ENCODE peak calls at places on chromosomes 12 and 14, in four cellular contexts. K is right cardiac atrium, Y is adrenal gland, L is mammary epithelial cell. P is an unnamed sample.

GRCh38 chr12:124240493-124240892 is 54.4 kb upstream of the RFLNA start:
- DNase-seq in L (peak; percentile 15), K (no peak), Y (no peak), P (peak; percentile 9)

GRCh38 chr14:98622208-98623051 is 649.6 kb downstream of the BCL11B start:
- DNase-seq in K (no peak), Y (no peak), L (peak; percentile 18), P (peak; percentile 12)

GRCh38 chr14:77882098-77882497 is 82.2 kb downstream of the ADCK1 start:
- DNase-seq in K (peak; percentile 82), Y (peak; percentile 92), L (peak; percentile 18), P (no peak)

GRCh38 chr12:39102474-39103209 is 197.3 kb upstream of the CPNE8 start:
- DNase-seq in L (peak; percentile 88), K (no peak), Y (no peak), P (no peak)

GRCh38 chr12:92899388-92900001 is 29.6 kb downstream of the EEA1 start:
- DNase-seq in Y (peak; percentile 97), L (peak; percentile 95), K (peak; percentile 89), P (peak; percentile 95)

GRCh38 chr12:116597886-116598285 is 38.7 kb downstream of the MAP1LC3B2 start:
- DNase-seq in K (no peak), L (no peak), Y (no peak), P (no peak)

GRCh38 chr12:8630131-8630530 is 17.5 kb upstream of the AICDA start:
- DNase-seq in L (no peak), K (no peak), Y (no peak), P (no peak)

GRCh38 chr12:120654656-120655055 is 14.2 kb downstream of the CABP1 start:
- DNase-seq in Y (no peak), L (no peak), K (peak; percentile 84), P (no peak)

GRCh38 chr12:19248929-19249602 is 119.5 kb downstream of the PLEKHA5 start:
- DNase-seq in L (peak; percentile 56), K (no peak), Y (no peak), P (no peak)

GRCh38 chr12:115873416-115874082 is 403.9 kb downstream of the MED13L start:
- DNase-seq in L (no peak), K (no peak), Y (no peak), P (no peak)

GRCh38 chr14:77181603-77182437 is at the start of gene TMEM63C:
- DNase-seq in Y (peak; percentile 89), K (no peak), L (peak; percentile 83), P (peak; percentile 28)

GRCh38 chr12:110449799-110450497 is at the start of gene ARPC3:
- DNase-seq in K (peak; percentile 98), L (peak; percentile 93), Y (peak; percentile 97), P (peak; percentile 95)

GRCh38 chr14:55129086-55129427 is at the start of gene LGALS3:
- DNase-seq in K (peak; percentile 95), Y (peak; percentile 66), L (peak; percentile 70), P (peak; percentile 72)

GRCh38 chr12:101941306-101942000 is 64.1 kb downstream of the DRAM1 start:
- DNase-seq in K (no peak), L (no peak), Y (no peak), P (no peak)

GRCh38 chr12:96403870-96404269 is 3.6 kb upstream of the CDK17 start:
- DNase-seq in K (no peak), Y (no peak), L (no peak), P (no peak)

GRCh38 chr12:47787596-47788319 is 14.7 kb downstream of the SLC48A1 start:
- DNase-seq in Y (no peak), K (peak; percentile 52), L (no peak), P (no peak)

GRCh38 chr12:122467983-122468382 is 32.7 kb downstream of the ZCCHC8 start:
- DNase-seq in L (peak; percentile 99), K (no peak), Y (peak; percentile 27), P (no peak)

GRCh38 chr12:119990382-119990874 is 1.4 kb downstream of the BICDL1 start:
- DNase-seq in Y (no peak), K (no peak), L (no peak), P (no peak)

GRCh38 chr12:41701943-41702601 is 442.6 kb downstream of the GXYLT1 start:
- DNase-seq in Y (no peak), K (no peak), L (no peak), P (no peak)

GRCh38 chr14:99389171-99389826 is 91.4 kb downstream of the SETD3 start:
- DNase-seq in Y (no peak), L (peak; percentile 21), K (peak; percentile 73), P (peak; percentile 31)

GRCh38 chr14:40889126-40889525 is 717.5 kb upstream of the LRFN5 start:
- DNase-seq in K (no peak), Y (no peak), L (no peak), P (no peak)

GRCh38 chr14:33534636-33535035 is 416.2 kb downstream of the EGLN3 start:
- DNase-seq in L (peak; percentile 23), Y (no peak), K (no peak), P (no peak)

GRCh38 chr14:66087231-66087630 is 398.9 kb upstream of the CCDC196 start:
- DNase-seq in L (no peak), Y (no peak), K (no peak), P (peak; percentile 61)

GRCh38 chr12:21301-22189 is 45.0 kb upstream of the IQSEC3 start:
- DNase-seq in K (no peak), L (no peak), Y (peak; percentile 52), P (no peak)

GRCh38 chr12:2794261-2794735 is 472 bp upstream of the FKBP4 start:
- DNase-seq in K (peak; percentile 68), Y (no peak), L (peak; percentile 51), P (no peak)

GRCh38 chr14:32507029-32507984 is 178.2 kb downstream of the AKAP6 start:
- DNase-seq in L (peak; percentile 93), Y (no peak), K (no peak), P (peak; percentile 9)

GRCh38 chr14:73796881-73797539 is 54.6 kb upstream of the PTGR2 start:
- DNase-seq in L (no peak), Y (no peak), K (no peak), P (no peak)

GRCh38 chr12:28709996-28710685 is 438.9 kb upstream of the FAR2 start:
- DNase-seq in K (no peak), Y (no peak), L (no peak), P (no peak)

GRCh38 chr12:128047266-128048060 is 219.5 kb upstream of the TMEM132C start:
- DNase-seq in Y (no peak), L (no peak), K (no peak), P (no peak)

GRCh38 chr12:125518074-125518473 is 452.8 kb downstream of the AACS start:
- DNase-seq in Y (no peak), K (no peak), L (no peak), P (peak; percentile 39)

GRCh38 chr14:102356280-102356679 is 6.4 kb downstream of the CINP start:
- DNase-seq in L (no peak), Y (no peak), K (no peak), P (no peak)

DNA sequence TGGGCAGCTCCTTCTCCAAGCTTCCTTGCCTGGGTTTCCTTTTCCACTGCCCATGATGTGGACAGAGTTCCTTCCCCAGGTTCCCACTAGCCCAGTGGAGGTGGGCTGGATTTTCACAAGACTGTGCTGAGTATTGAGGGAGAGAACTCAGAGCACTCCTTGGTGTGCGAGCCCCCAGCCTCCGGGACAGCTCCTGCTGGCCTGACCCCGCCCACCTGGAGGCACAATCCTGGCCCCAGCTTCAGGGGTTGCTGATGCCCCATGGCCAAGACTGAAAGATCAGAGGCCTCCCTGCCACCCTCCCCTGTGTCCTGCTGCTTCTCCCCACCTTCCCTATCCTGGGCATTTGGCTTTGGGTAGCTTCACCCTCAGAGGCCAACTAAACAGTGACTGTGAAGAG is 7.7 kb downstream of the KCNH3 start:
- DNase-seq in L (no peak), Y (no peak), K (no peak), P (no peak)
- H3K27me3 ChIP-seq in L (no peaks in the 10 kb centered on the region), Y (peaks cover 4% of the 10 kb centered on the region), K (no peaks in the 10 kb centered on the region), P (no peaks in the 10 kb centered on the region)

GRCh38 chr14:101046071-101046470 is 142.5 kb upstream of the RTL1 start:
- DNase-seq in L (no peak), K (no peak), Y (no peak), P (no peak)

GRCh38 chr14:101044741-101045140 is 141.2 kb upstream of the RTL1 start:
- DNase-seq in K (no peak), L (no peak), Y (no peak), P (no peak)

GRCh38 chr14:101043891-101044290 is 140.4 kb upstream of the RTL1 start:
- DNase-seq in K (no peak), L (no peak), Y (no peak), P (no peak)

GRCh38 chr14:101047326-101047725 is 143.8 kb upstream of the RTL1 start:
- DNase-seq in L (no peak), Y (no peak), K (no peak), P (no peak)

DNA sequence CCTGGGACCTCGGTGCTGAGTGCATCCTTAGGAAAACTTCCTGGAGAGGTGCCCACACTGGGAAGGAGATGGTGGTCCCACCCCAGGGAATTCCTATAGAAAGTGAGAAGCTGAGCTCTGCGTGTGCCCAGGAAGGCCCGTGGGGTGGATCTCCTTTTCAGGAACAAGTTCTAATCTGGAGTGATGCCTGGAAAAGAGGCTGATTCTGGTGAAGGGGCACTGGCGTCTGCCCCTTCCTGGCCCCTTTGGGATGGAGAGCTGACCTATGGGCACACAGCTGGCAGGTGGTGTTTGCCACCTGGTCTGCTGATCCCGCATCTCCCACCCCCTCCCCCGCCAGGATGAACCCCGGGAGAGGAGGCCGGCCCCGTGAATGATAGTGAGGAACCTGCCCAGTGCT is 142.0 kb upstream of the RTL1 start:
- DNase-seq in Y (no peak), L (no peak), K (no peak), P (no peak)
- H3K4me3 ChIP-seq in Y (no peak overlapping the region), L (no peak overlapping the region), K (no peak overlapping the region), P (no peak overlapping the region)

DNA sequence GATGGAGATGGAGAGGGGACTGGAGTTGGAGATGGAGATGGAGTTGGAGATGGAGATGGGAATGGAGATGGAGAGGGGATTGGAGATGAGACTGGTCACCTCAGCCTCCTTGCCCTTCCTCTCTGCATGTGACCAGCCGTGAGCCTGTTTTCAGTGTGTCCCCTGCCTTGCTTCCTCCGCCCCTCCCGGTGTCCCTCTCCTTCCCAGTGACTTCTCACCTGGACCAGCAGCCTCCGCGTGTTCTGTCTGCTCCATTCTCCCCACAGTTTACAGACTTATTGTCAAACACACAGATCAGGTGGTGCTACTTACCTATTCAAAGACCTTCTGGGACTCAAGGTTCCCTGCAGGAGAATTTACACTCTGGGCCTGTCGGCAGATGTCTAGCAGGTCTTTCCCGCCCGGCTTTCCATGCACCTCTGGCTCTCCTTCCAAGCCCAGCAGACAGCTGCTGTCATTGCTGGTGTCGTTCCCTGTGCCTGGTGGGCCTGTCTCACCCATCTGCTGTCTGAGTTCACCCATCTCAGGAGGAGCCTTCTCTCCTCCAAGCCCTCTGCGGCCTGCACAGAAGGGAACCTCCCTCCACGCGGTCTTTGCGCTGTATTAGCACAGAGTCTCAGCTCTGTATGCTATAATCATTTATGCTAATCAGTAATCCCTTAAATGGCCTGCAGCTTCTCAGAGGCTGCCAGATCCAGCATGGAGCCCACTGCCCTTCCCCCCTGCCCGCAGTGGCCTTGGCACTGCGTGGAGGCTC is 62.1 kb downstream of the ADGRD1 start:
- DNase-seq in Y (no peak), K (no peak), L (no peak), P (no peak)
- H3K9me3 ChIP-seq in Y (no peaks in the 10 kb centered on the region), K (no peaks in the 10 kb centered on the region), L (peaks cover 17% of the 10 kb centered on the region), P (no peaks in the 10 kb centered on the region)

DNA sequence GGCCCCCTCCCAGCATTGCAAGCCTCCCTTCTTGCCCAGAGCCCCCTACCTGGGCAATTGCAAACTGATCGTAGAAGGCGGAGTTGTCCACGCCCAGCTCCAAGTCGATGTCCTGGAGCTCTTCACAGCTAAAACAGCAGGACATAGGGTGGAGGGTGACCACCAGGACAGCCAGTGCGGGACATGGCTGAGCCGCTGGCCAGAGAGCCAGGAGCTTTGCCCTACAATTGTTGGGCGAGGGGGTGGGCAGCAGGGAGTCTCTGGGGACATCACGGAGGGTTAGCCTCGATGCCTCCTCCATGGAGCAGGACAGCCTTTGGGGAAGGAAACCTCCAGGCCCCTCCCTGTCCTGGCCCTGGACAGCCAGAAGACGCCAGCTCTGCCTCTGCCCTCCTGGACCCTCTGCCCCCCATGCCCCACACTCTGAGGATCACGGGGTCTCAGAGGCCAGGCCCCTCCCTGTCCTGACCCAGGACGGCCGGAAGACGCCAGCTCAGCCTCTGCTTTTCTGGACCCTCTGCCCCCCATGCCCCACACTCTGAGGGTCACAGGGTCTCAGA is 9.4 kb downstream of the TMEM179 start:
- DNase-seq in K (no peak), L (no peak), Y (no peak), P (no peak)
- H3K27me3 ChIP-seq in K (no peaks in the 10 kb centered on the region), L (no peaks in the 10 kb centered on the region), Y (no peaks in the 10 kb centered on the region), P (no peaks in the 10 kb centered on the region)

P was measured in MG63.